ENCODE peak calls at places on chromosome 20, in four cellular contexts. One of them, this sample, is unnamed.

GRCh38 chr20:45765980-45766379 is 25.7 kb downstream of the WFDC3 start:
- DNase-seq in IMR-90: no peak
- DNase-seq in neuronal stem cell: no peak
- DNase-seq in H1: no peak
- DNase-seq in this sample: no peak

GRCh38 chr20:45890077-45890996 is 671 bp downstream of the NEURL2 start:
- DNase-seq in neuronal stem cell: peak; percentile 67
- DNase-seq in H1: peak; percentile 43
- DNase-seq in IMR-90: peak; percentile 78
- DNase-seq in this sample: peak; percentile 80

GRCh38 chr20:53609501-53610445 is 16.1 kb upstream of the ZNF217 start:
- DNase-seq in IMR-90: peak; percentile 63
- DNase-seq in neuronal stem cell: no peak
- DNase-seq in H1: no peak
- DNase-seq in this sample: no peak

GRCh38 chr20:61546641-61547040 is 294.6 kb downstream of the CDH4 start:
- DNase-seq in IMR-90: no peak
- DNase-seq in H1: no peak
- DNase-seq in neuronal stem cell: no peak
- DNase-seq in this sample: no peak

GRCh38 chr20:34743039-34743438 is 38.9 kb downstream of the TP53INP2 start:
- DNase-seq in H1: no peak
- DNase-seq in IMR-90: no peak
- DNase-seq in neuronal stem cell: no peak
- DNase-seq in this sample: no peak

GRCh38 chr20:18585134-18585533 is 2.7 kb upstream of the DTD1 start:
- DNase-seq in H1: peak; percentile 46
- DNase-seq in neuronal stem cell: no peak
- DNase-seq in IMR-90: peak; percentile 64
- DNase-seq in this sample: peak; percentile 19

GRCh38 chr20:35271904-35272303 is 6.0 kb downstream of the MMP24OS start:
- DNase-seq in neuronal stem cell: no peak
- DNase-seq in IMR-90: peak; percentile 51
- DNase-seq in H1: no peak
- DNase-seq in this sample: peak; percentile 99

GRCh38 chr20:58518896-58519593 is 3.8 kb upstream of the APCDD1L start:
- DNase-seq in IMR-90: no peak
- DNase-seq in neuronal stem cell: no peak
- DNase-seq in H1: no peak
- DNase-seq in this sample: no peak

GRCh38 chr20:25223179-25223661 is 24.7 kb upstream of the PYGB start:
- DNase-seq in IMR-90: peak; percentile 97
- DNase-seq in neuronal stem cell: peak; percentile 37
- DNase-seq in H1: peak; percentile 36
- DNase-seq in this sample: peak; percentile 81

GRCh38 chr20:50216543-50217206 is 26.0 kb downstream of the CEBPB start:
- DNase-seq in neuronal stem cell: no peak
- DNase-seq in H1: no peak
- DNase-seq in IMR-90: no peak
- DNase-seq in this sample: no peak

GRCh38 chr20:61185841-61186601 is 66.0 kb upstream of the CDH4 start:
- DNase-seq in IMR-90: peak; percentile 98
- DNase-seq in neuronal stem cell: no peak
- DNase-seq in H1: no peak
- DNase-seq in this sample: peak; percentile 92

DNA sequence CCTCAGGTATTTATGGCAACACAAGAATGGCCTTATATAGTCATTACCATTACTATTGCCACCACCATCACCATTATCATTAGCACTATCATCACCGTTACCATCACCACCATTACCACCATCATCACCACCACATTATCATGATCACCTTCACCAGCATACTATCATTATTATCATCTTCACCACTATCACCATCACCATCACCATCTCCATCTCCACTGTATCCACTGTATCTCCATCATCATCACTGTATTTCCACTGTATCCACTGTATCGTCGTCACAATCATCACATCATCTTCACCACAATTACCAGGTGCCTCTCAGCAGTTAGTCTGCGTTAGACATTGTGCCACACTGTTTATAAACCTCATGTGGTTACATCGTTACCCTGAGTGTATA is 45.3 kb downstream of the GGTLC1 start:
- DNase-seq in H1: no peak
- DNase-seq in neuronal stem cell: no peak
- DNase-seq in IMR-90: no peak
- DNase-seq in this sample: no peak
- H3K18ac ChIP-seq in H1: no peak overlapping the region
- H3K18ac ChIP-seq in neuronal stem cell: no peak overlapping the region
- H3K18ac ChIP-seq in IMR-90: no peak overlapping the region
- H3K18ac ChIP-seq in this sample: no peak overlapping the region

GRCh38 chr20:294602-295001 is 2.8 kb upstream of the ZCCHC3 start:
- DNase-seq in H1: no peak
- DNase-seq in neuronal stem cell: no peak
- DNase-seq in IMR-90: no peak
- DNase-seq in this sample: no peak
- H3K18ac ChIP-seq in H1: no peak overlapping the region
- H3K18ac ChIP-seq in neuronal stem cell: peak overlapping the region; percentile 49
- H3K18ac ChIP-seq in IMR-90: no peak overlapping the region
- H3K18ac ChIP-seq in this sample: no peak overlapping the region

GRCh38 chr20:11012975-11013374 is 339.2 kb upstream of the JAG1 start:
- DNase-seq in H1: no peak
- DNase-seq in IMR-90: peak; percentile 50
- DNase-seq in neuronal stem cell: no peak
- DNase-seq in this sample: no peak
- H3K18ac ChIP-seq in H1: no peak overlapping the region
- H3K18ac ChIP-seq in IMR-90: peak overlapping the region; percentile 70
- H3K18ac ChIP-seq in neuronal stem cell: no peak overlapping the region
- H3K18ac ChIP-seq in this sample: no peak overlapping the region

GRCh38 chr20:62621251-62622110 is 20.8 kb upstream of the SLCO4A1 start:
- DNase-seq in H1: no peak
- DNase-seq in neuronal stem cell: no peak
- DNase-seq in IMR-90: no peak
- DNase-seq in this sample: no peak
- H3K18ac ChIP-seq in H1: no peak overlapping the region
- H3K18ac ChIP-seq in neuronal stem cell: peak overlapping the region; percentile 70
- H3K18ac ChIP-seq in IMR-90: no peak overlapping the region
- H3K18ac ChIP-seq in this sample: peak overlapping the region; percentile 0

GRCh38 chr20:15857131-15857784 is 716.0 kb downstream of the KIF16B start:
- DNase-seq in IMR-90: no peak
- DNase-seq in neuronal stem cell: no peak
- DNase-seq in H1: no peak
- DNase-seq in this sample: no peak
- H3K18ac ChIP-seq in IMR-90: no peak overlapping the region
- H3K18ac ChIP-seq in neuronal stem cell: no peak overlapping the region
- H3K18ac ChIP-seq in H1: no peak overlapping the region
- H3K18ac ChIP-seq in this sample: no peak overlapping the region

GRCh38 chr20:51757226-51757625 is 11.0 kb downstream of the ATP9A start:
- DNase-seq in neuronal stem cell: no peak
- DNase-seq in H1: no peak
- DNase-seq in IMR-90: no peak
- DNase-seq in this sample: no peak

GRCh38 chr20:51756653-51757052 is 11.5 kb downstream of the ATP9A start:
- DNase-seq in neuronal stem cell: no peak
- DNase-seq in IMR-90: no peak
- DNase-seq in H1: no peak
- DNase-seq in this sample: no peak

GRCh38 chr20:51760905-51761544 is 7.2 kb downstream of the ATP9A start:
- DNase-seq in neuronal stem cell: no peak
- DNase-seq in IMR-90: peak; percentile 96
- DNase-seq in H1: peak; percentile 23
- DNase-seq in this sample: no peak

GRCh38 chr20:51759769-51760510 is 8.2 kb downstream of the ATP9A start:
- DNase-seq in IMR-90: no peak
- DNase-seq in neuronal stem cell: no peak
- DNase-seq in H1: no peak
- DNase-seq in this sample: no peak

DNA sequence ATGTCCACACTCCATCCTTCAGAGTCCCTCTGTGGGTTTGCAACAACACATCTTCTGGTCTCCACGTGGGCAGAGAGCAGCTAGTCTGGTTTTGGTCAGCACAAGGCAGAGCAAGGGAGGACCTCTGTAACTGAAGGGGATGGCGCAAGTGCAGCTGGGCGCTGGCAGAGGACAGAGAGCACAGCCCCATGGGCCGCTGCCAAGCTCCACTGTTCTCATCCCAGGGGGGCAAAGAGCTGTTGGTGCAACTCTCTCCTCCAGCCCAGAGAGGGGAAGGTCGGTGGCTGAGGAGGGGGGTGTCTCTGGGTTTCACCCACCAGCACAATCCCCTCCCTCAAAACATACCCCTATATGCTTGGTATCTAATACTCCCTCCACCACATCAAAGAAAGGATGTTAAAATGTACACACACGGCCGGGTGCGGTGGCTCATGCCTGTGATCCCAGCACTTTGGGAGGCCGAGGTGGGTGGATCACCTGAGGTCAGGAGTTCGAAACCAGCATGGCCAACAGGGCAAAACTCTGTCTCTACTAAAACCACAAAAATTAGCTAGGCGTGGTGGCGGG is 9.1 kb downstream of the ATP9A start:
- DNase-seq in IMR-90: no peak
- DNase-seq in H1: no peak
- DNase-seq in neuronal stem cell: no peak
- DNase-seq in this sample: no peak
- H3K18ac ChIP-seq in IMR-90: no peak overlapping the region
- H3K18ac ChIP-seq in H1: no peak overlapping the region
- H3K18ac ChIP-seq in neuronal stem cell: no peak overlapping the region
- H3K18ac ChIP-seq in this sample: no peak overlapping the region

GRCh38 chr20:32468860-32469259 is 110.7 kb downstream of the ASXL1 start:
- DNase-seq in neuronal stem cell: no peak
- DNase-seq in H1: no peak
- DNase-seq in IMR-90: no peak
- DNase-seq in this sample: no peak
- H3K18ac ChIP-seq in neuronal stem cell: no peak overlapping the region
- H3K18ac ChIP-seq in H1: no peak overlapping the region
- H3K18ac ChIP-seq in IMR-90: no peak overlapping the region
- H3K18ac ChIP-seq in this sample: peak overlapping the region; percentile 79

DNA sequence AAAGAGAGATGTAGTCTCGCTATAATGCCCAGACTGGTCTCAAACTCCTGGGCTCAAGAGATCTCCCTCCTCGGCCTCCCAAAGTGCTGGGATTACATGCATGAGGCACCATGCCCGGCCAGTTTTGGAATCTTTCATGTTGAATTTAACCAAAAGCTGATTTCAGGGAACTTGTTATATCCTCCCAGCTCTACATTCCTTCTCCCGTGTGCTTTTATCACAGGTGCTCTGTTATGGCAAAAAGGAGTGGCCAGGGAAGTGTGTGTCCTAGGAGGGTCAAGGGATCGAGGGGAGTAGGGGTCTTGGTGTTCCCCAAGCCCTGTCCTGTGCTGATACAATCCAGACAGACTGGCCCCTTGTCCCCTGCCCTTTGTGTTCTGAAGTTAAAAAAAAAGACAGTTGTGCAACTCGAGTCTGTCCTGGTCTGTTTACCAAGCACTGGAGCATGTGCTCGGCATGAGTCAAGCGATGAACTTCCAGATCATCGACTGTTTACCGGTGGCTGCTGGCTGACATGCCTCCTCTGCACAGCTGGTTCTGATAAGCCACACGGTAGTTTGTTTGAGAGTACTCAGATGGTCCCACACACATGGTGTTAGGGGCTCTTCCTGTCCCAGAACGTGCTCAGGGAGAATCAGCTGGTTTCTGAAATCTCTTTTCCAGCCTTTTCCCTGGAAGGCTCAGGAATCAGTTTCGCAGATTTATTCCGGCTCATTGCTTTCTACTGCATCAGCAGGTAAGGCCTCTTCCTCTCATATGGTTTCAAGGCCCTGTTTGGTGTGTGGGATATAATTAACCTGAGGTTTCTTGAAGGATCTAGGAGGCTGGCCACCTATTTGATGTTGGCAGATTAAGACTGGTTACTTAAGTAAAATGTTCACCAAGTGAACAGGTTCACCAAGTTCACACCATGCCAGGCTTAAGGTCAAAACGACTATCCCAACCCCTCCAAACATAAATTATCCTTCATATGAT is 52.6 kb upstream of the NAA20 start:
- DNase-seq in H1: no peak
- DNase-seq in IMR-90: peak; percentile 97
- DNase-seq in neuronal stem cell: no peak
- DNase-seq in this sample: peak; percentile 68
- H3K18ac ChIP-seq in H1: no peak overlapping the region
- H3K18ac ChIP-seq in IMR-90: peak overlapping the region; percentile 92
- H3K18ac ChIP-seq in neuronal stem cell: no peak overlapping the region
- H3K18ac ChIP-seq in this sample: peak overlapping the region; percentile 87

This sample was measured in trophoblast cell.